ENCODE peak calls at places on chromosomes 4 and X, in five cellular contexts. One of them, this sample, is unnamed. For H3K9me3, the result is how much of the 10 kb centered on the place peaks cover.

GRCh38 chrX:38279188-38279587 is 48.1 kb downstream of the RPGR start:
- DNase-seq in mucosa of descending colon: no peak
- DNase-seq in tibial artery: no peak
- DNase-seq in cardiac muscle cell: no peak
- DNase-seq in SK-N-SH: no peak
- DNase-seq in this sample: no peak

GRCh38 chrX:9379697-9380551 is 84.9 kb upstream of the TBL1X start:
- DNase-seq in mucosa of descending colon: no peak
- DNase-seq in cardiac muscle cell: peak
- DNase-seq in tibial artery: no peak
- DNase-seq in SK-N-SH: no peak
- DNase-seq in this sample: no peak

GRCh38 chr4:104073245-104073644 is 353.5 kb upstream of the TACR3 start:
- DNase-seq in SK-N-SH: no peak
- DNase-seq in tibial artery: no peak
- DNase-seq in cardiac muscle cell: no peak
- DNase-seq in mucosa of descending colon: no peak
- DNase-seq in this sample: no peak

GRCh38 chr4:157014621-157015591 is 43.3 kb upstream of the PDGFC start:
- DNase-seq in tibial artery: no peak
- DNase-seq in cardiac muscle cell: peak
- DNase-seq in SK-N-SH: no peak
- DNase-seq in mucosa of descending colon: no peak
- DNase-seq in this sample: no peak

GRCh38 chrX:15310117-15310516 is 5.3 kb downstream of the ASB11 start:
- DNase-seq in tibial artery: no peak
- DNase-seq in SK-N-SH: no peak
- DNase-seq in cardiac muscle cell: peak
- DNase-seq in mucosa of descending colon: no peak
- DNase-seq in this sample: no peak

GRCh38 chr4:83964996-83965541 is 429.2 kb downstream of the GPAT3 start:
- DNase-seq in cardiac muscle cell: no peak
- DNase-seq in SK-N-SH: no peak
- DNase-seq in mucosa of descending colon: no peak
- DNase-seq in tibial artery: no peak
- DNase-seq in this sample: no peak

GRCh38 chr4:168864831-168865541 is 145.1 kb downstream of the CBR4 start:
- DNase-seq in mucosa of descending colon: no peak
- DNase-seq in cardiac muscle cell: peak
- DNase-seq in tibial artery: no peak
- DNase-seq in SK-N-SH: no peak
- DNase-seq in this sample: no peak

GRCh38 chr4:106502106-106502699 is 133.6 kb upstream of the GIMD1 start:
- DNase-seq in cardiac muscle cell: peak
- DNase-seq in tibial artery: no peak
- DNase-seq in mucosa of descending colon: no peak
- DNase-seq in SK-N-SH: peak
- DNase-seq in this sample: no peak

GRCh38 chrX:22105231-22105630 is 73.1 kb downstream of the PHEX start:
- DNase-seq in cardiac muscle cell: peak
- DNase-seq in mucosa of descending colon: no peak
- DNase-seq in tibial artery: no peak
- DNase-seq in SK-N-SH: no peak
- DNase-seq in this sample: no peak

GRCh38 chr4:182628540-182628939 is 288.6 kb downstream of the DCTD start:
- DNase-seq in tibial artery: no peak
- DNase-seq in mucosa of descending colon: no peak
- DNase-seq in cardiac muscle cell: no peak
- DNase-seq in SK-N-SH: no peak
- DNase-seq in this sample: no peak

GRCh38 chr4:39046243-39046642 is 14.0 kb upstream of the TMEM156 start:
- DNase-seq in SK-N-SH: no peak
- DNase-seq in cardiac muscle cell: peak
- DNase-seq in tibial artery: no peak
- DNase-seq in mucosa of descending colon: no peak
- DNase-seq in this sample: no peak

GRCh38 chr4:1109332-1109731 is 4.0 kb downstream of the RNF212 start:
- DNase-seq in mucosa of descending colon: no peak
- DNase-seq in cardiac muscle cell: no peak
- DNase-seq in tibial artery: no peak
- DNase-seq in SK-N-SH: no peak
- DNase-seq in this sample: no peak

GRCh38 chr4:11428701-11429571 is at the start of gene HS3ST1:
- DNase-seq in tibial artery: peak
- DNase-seq in SK-N-SH: peak
- DNase-seq in mucosa of descending colon: peak
- DNase-seq in cardiac muscle cell: peak
- DNase-seq in this sample: peak

GRCh38 chr4:76948441-76949292 is 885 bp upstream of the SEPTIN11 start:
- DNase-seq in SK-N-SH: peak
- DNase-seq in mucosa of descending colon: peak
- DNase-seq in cardiac muscle cell: peak
- DNase-seq in tibial artery: peak
- DNase-seq in this sample: peak

GRCh38 chr4:22686156-22686555 is 6.6 kb upstream of the GBA3 start:
- DNase-seq in mucosa of descending colon: no peak
- DNase-seq in SK-N-SH: no peak
- DNase-seq in tibial artery: no peak
- DNase-seq in cardiac muscle cell: peak
- DNase-seq in this sample: no peak

GRCh38 chrX:126485371-126485770 is 67.2 kb downstream of the DCAF12L1 start:
- DNase-seq in SK-N-SH: no peak
- DNase-seq in tibial artery: no peak
- DNase-seq in cardiac muscle cell: no peak
- DNase-seq in mucosa of descending colon: no peak
- DNase-seq in this sample: no peak

GRCh38 chr4:80180743-80181142 is 16.6 kb upstream of the PRDM8 start:
- DNase-seq in cardiac muscle cell: no peak
- DNase-seq in mucosa of descending colon: no peak
- DNase-seq in tibial artery: no peak
- DNase-seq in SK-N-SH: no peak
- DNase-seq in this sample: no peak

GRCh38 chr4:5955201-5955821 is 62.4 kb upstream of the CRMP1 start:
- DNase-seq in mucosa of descending colon: no peak
- DNase-seq in SK-N-SH: peak
- DNase-seq in tibial artery: no peak
- DNase-seq in cardiac muscle cell: no peak
- DNase-seq in this sample: no peak

GRCh38 chr4:118373614-118374255 is 20.9 kb upstream of the PRSS12 start:
- DNase-seq in SK-N-SH: no peak
- DNase-seq in tibial artery: no peak
- DNase-seq in mucosa of descending colon: no peak
- DNase-seq in cardiac muscle cell: no peak
- DNase-seq in this sample: no peak

GRCh38 chr4:17760602-17761001 is 20.8 kb downstream of the FAM184B start:
- DNase-seq in mucosa of descending colon: no peak
- DNase-seq in cardiac muscle cell: no peak
- DNase-seq in tibial artery: no peak
- DNase-seq in SK-N-SH: no peak
- DNase-seq in this sample: no peak

GRCh38 chrX:41332408-41332987 is 1.5 kb upstream of the DDX3X start:
- DNase-seq in SK-N-SH: no peak
- DNase-seq in cardiac muscle cell: no peak
- DNase-seq in mucosa of descending colon: peak
- DNase-seq in tibial artery: no peak
- DNase-seq in this sample: no peak

GRCh38 chr4:107760281-107760947 is 40.4 kb upstream of the PAPSS1 start:
- DNase-seq in tibial artery: no peak
- DNase-seq in SK-N-SH: peak
- DNase-seq in mucosa of descending colon: no peak
- DNase-seq in cardiac muscle cell: peak
- DNase-seq in this sample: no peak

GRCh38 chrX:81875800-81876199 is 673.9 kb downstream of the SH3BGRL start:
- DNase-seq in tibial artery: no peak
- DNase-seq in SK-N-SH: no peak
- DNase-seq in cardiac muscle cell: no peak
- DNase-seq in mucosa of descending colon: no peak
- DNase-seq in this sample: no peak

GRCh38 chrX:81868979-81869378 is 667.1 kb downstream of the SH3BGRL start:
- DNase-seq in mucosa of descending colon: no peak
- DNase-seq in cardiac muscle cell: no peak
- DNase-seq in tibial artery: no peak
- DNase-seq in SK-N-SH: no peak
- DNase-seq in this sample: no peak

GRCh38 chrX:81876437-81876836 is 674.5 kb downstream of the SH3BGRL start:
- DNase-seq in mucosa of descending colon: no peak
- DNase-seq in tibial artery: no peak
- DNase-seq in cardiac muscle cell: no peak
- DNase-seq in SK-N-SH: no peak
- DNase-seq in this sample: no peak

GRCh38 chrX:81874807-81875206 is 672.9 kb downstream of the SH3BGRL start:
- DNase-seq in SK-N-SH: no peak
- DNase-seq in tibial artery: no peak
- DNase-seq in mucosa of descending colon: no peak
- DNase-seq in cardiac muscle cell: no peak
- DNase-seq in this sample: no peak
- H3K9me3 ChIP-seq in SK-N-SH: under half
- H3K9me3 ChIP-seq in tibial artery: under half
- H3K9me3 ChIP-seq in mucosa of descending colon: under half
- H3K9me3 ChIP-seq in cardiac muscle cell: under half
- H3K9me3 ChIP-seq in this sample: under half

DNA sequence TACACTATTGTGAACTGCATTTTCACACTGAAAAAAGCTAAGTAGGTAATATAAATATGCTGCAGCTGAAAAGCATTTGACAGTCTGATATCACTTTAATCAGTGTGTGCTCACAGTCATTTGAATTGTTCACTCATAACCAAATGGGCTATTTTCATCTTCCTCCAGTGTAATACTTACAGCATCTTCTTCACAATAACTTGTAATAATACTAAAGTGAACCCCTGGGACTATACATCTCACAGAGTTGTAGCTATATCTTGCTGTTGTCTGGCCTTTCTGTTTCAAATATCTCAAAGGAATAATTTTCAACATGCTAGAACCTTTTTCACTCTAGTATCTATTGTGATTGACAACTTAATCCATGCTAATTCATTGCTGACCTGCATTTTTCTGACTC is 66.8 kb upstream of the GALNTL6 start:
- DNase-seq in SK-N-SH: no peak
- DNase-seq in tibial artery: no peak
- DNase-seq in cardiac muscle cell: no peak
- DNase-seq in mucosa of descending colon: no peak
- DNase-seq in this sample: no peak
- H3K9me3 ChIP-seq in SK-N-SH: under half
- H3K9me3 ChIP-seq in tibial artery: under half
- H3K9me3 ChIP-seq in cardiac muscle cell: under half
- H3K9me3 ChIP-seq in mucosa of descending colon: under half
- H3K9me3 ChIP-seq in this sample: under half

DNA sequence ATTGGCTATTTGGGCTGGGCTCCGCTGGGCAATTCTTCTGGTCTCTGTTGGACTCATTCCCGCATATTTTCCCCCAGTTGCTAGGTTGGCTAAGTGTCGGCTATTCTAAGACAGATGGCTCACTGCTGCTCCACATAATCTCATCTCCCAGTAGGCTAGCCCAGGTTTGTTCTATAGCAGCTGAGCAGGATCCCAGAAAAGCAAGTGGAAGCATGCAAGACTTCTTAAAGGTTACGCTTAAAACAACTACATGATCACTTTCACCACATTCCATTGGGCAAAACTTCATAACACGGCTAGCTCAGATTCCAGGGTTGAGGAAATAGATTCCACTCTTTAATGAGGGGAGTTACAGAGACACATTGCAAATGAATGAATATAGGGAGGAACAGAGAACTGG is 12.9 kb upstream of the RAB33B start:
- DNase-seq in SK-N-SH: no peak
- DNase-seq in tibial artery: no peak
- DNase-seq in mucosa of descending colon: no peak
- DNase-seq in cardiac muscle cell: no peak
- DNase-seq in this sample: no peak
- H3K9me3 ChIP-seq in SK-N-SH: under half
- H3K9me3 ChIP-seq in tibial artery: under half
- H3K9me3 ChIP-seq in mucosa of descending colon: under half
- H3K9me3 ChIP-seq in cardiac muscle cell: under half
- H3K9me3 ChIP-seq in this sample: under half

GRCh38 chr4:24970635-24971034 is 57.8 kb upstream of the CCDC149 start:
- DNase-seq in mucosa of descending colon: no peak
- DNase-seq in tibial artery: no peak
- DNase-seq in cardiac muscle cell: no peak
- DNase-seq in SK-N-SH: no peak
- DNase-seq in this sample: no peak

GRCh38 chr4:24970191-24970590 is 57.3 kb upstream of the CCDC149 start:
- DNase-seq in cardiac muscle cell: no peak
- DNase-seq in mucosa of descending colon: no peak
- DNase-seq in SK-N-SH: no peak
- DNase-seq in tibial artery: no peak
- DNase-seq in this sample: no peak

GRCh38 chr4:24968992-24969391 is 56.1 kb upstream of the CCDC149 start:
- DNase-seq in tibial artery: no peak
- DNase-seq in SK-N-SH: no peak
- DNase-seq in mucosa of descending colon: no peak
- DNase-seq in cardiac muscle cell: no peak
- DNase-seq in this sample: no peak

GRCh38 chr4:24971192-24971591 is 58.4 kb upstream of the CCDC149 start:
- DNase-seq in mucosa of descending colon: no peak
- DNase-seq in cardiac muscle cell: no peak
- DNase-seq in tibial artery: no peak
- DNase-seq in SK-N-SH: no peak
- DNase-seq in this sample: no peak

GRCh38 chr4:24969486-24969885 is 56.6 kb upstream of the CCDC149 start:
- DNase-seq in tibial artery: no peak
- DNase-seq in SK-N-SH: no peak
- DNase-seq in mucosa of descending colon: no peak
- DNase-seq in cardiac muscle cell: no peak
- DNase-seq in this sample: no peak
- H3K9me3 ChIP-seq in tibial artery: under half
- H3K9me3 ChIP-seq in SK-N-SH: under half
- H3K9me3 ChIP-seq in mucosa of descending colon: under half
- H3K9me3 ChIP-seq in cardiac muscle cell: under half
- H3K9me3 ChIP-seq in this sample: under half

GRCh38 chr4:8938137-8938536 is 66.5 kb upstream of the HMX1 start:
- DNase-seq in cardiac muscle cell: no peak
- DNase-seq in tibial artery: no peak
- DNase-seq in SK-N-SH: no peak
- DNase-seq in mucosa of descending colon: no peak
- DNase-seq in this sample: no peak

GRCh38 chr4:8928074-8928473 is 56.4 kb upstream of the HMX1 start:
- DNase-seq in mucosa of descending colon: no peak
- DNase-seq in SK-N-SH: no peak
- DNase-seq in tibial artery: no peak
- DNase-seq in cardiac muscle cell: no peak
- DNase-seq in this sample: no peak

GRCh38 chr4:8938623-8939022 is 67.0 kb upstream of the HMX1 start:
- DNase-seq in cardiac muscle cell: no peak
- DNase-seq in SK-N-SH: peak
- DNase-seq in tibial artery: no peak
- DNase-seq in mucosa of descending colon: no peak
- DNase-seq in this sample: no peak

GRCh38 chr4:8932884-8933283 is 61.2 kb upstream of the HMX1 start:
- DNase-seq in SK-N-SH: no peak
- DNase-seq in mucosa of descending colon: no peak
- DNase-seq in cardiac muscle cell: no peak
- DNase-seq in tibial artery: no peak
- DNase-seq in this sample: no peak
- H3K9me3 ChIP-seq in SK-N-SH: under half
- H3K9me3 ChIP-seq in mucosa of descending colon: under half
- H3K9me3 ChIP-seq in cardiac muscle cell: under half
- H3K9me3 ChIP-seq in tibial artery: under half
- H3K9me3 ChIP-seq in this sample: under half